ENCODE peak calls at places on chromosomes 1 and 21, in five cellular contexts. S is fibroblast of lung, B is neural progenitor cell, X is astrocyte, D is AG10803. I is an unnamed sample.

GRCh38 chr1:5491207-5491904 is 500.9 kb downstream of the NPHP4 start:
- DNase-seq in X (no peak), D (no peak), S (no peak), B (no peak), I (no peak)

GRCh38 chr1:97050501-97050900 is 328.9 kb downstream of the PTBP2 start:
- DNase-seq in X (peak), S (peak), D (peak), B (peak), I (peak)

GRCh38 chr1:103109291-103109920 is 1.1 kb upstream of the COL11A1 start:
- DNase-seq in B (peak), S (no peak), X (peak), D (no peak), I (no peak)

GRCh38 chr1:212219679-212220463 is 65.3 kb upstream of the PPP2R5A start:
- DNase-seq in D (peak), S (no peak), X (peak), B (peak), I (peak)

GRCh38 chr21:42587036-42587435 is 66.4 kb upstream of the PDE9A start:
- DNase-seq in S (no peak), B (no peak), X (no peak), D (no peak), I (no peak)

GRCh38 chr1:46246548-46247432 is 773 bp upstream of the RAD54L start:
- DNase-seq in B (no peak), S (no peak), X (peak), D (peak), I (peak)

GRCh38 chr1:197319631-197320030 is 51.6 kb downstream of the CRB1 start:
- DNase-seq in B (no peak), X (peak), D (no peak), S (no peak), I (no peak)

GRCh38 chr1:204084247-204084772 is 11.4 kb downstream of the SOX13 start:
- DNase-seq in X (no peak), S (no peak), B (peak), D (no peak), I (no peak)

GRCh38 chr1:16088996-16089395 is 15.5 kb upstream of the FAM131C start:
- DNase-seq in X (peak), S (peak), B (no peak), D (peak), I (peak)

GRCh38 chr1:214281902-214282695 is 1.1 kb downstream of the SMYD2 start:
- DNase-seq in S (peak), B (peak), X (peak), D (peak), I (peak)

GRCh38 chr1:112849425-112849966 is 106.5 kb downstream of the SLC16A1 start:
- DNase-seq in X (peak), B (peak), S (peak), D (peak), I (no peak)

DNA sequence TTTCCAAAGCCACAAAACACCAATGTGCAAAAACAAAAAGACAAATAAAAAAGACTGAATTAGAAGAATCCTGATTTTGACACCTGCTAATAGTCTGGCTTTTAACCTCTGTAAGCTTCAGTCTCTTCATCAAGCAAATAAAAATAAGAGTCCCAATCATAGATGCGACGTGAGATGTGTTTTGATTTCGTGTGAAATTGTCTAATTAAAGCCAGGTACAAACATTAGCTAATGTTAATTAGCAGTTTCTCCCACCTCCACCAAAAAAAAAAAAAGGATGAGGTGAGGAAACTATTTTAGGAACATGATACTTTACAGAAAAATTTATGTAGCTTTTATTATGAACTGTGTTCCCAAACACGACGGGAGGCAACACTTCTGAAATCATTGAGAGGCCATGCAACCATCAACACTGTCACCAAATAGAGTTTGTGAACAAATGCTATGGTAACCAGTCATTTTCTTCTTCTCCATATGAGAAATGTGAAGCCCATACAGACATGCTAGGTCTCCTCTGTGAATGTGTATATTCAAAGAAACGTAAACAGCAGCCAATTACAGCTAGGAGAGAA is 6.7 kb upstream of the EVI5 start:
- DNase-seq in B (no peak), D (no peak), X (no peak), S (no peak), I (no peak)
- H3K4me3 ChIP-seq in B (no peak), D (no peak), X (no peak), S (no peak), I (no peak)

GRCh38 chr1:86739901-86740507 is 35.6 kb downstream of the SH3GLB1 start:
- DNase-seq in B (no peak), D (no peak), S (no peak), X (no peak), I (peak)
- H3K4me3 ChIP-seq in B (no peak), D (no peak), S (no peak), X (no peak), I (no peak)

GRCh38 chr21:40846566-40847411 is at the start of gene DSCAM:
- DNase-seq in B (peak), S (no peak), X (peak), D (no peak), I (no peak)
- H3K4me3 ChIP-seq in B (peak), S (peak), X (peak), D (no peak), I (no peak)

DNA sequence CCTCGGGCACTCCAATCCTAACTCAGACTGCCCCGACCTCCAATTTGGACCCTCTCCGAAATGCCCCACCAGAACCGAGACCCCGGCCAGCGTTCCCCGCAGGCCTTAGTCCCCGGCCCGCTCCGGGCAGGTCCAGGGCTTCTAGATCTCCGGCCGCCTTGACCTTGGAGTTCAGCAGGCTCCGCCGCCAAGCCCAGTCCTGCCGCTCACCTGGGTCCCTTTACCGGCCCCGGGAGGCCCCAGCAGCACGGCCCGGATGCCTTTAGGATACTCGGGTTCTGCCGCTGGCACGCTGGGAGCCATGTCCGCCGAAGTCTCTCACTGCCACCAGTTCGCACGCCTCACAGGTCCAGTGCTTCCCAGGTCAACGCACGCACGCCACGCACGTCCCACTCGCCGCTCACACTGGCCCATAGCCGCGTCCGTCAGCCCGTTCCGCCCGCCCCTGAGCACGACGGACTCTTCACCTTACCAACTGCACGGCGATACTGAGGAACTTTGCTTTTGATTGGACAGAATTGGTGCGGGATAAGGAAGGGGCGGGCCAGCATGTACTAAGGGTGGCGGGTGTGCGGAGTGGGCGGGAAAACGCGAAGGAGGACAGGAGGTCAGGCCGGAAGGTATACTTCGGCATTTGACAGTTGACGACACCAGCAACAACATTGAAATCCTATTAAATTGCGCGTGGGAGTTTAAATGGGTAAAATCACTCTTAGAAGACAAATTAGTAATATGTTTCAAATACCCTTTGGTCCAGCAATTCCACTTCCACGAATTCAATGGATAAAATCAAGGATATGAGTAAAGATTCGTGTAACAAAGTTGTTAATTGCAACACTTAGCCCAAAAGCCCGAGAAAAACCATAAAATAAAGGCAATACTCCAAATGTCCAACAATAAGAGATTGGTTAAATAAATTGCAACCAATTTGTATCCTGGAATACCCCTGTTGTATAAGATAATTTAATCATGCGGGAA is at the start of gene AK2:
- DNase-seq in X (peak), B (peak), S (peak), D (peak), I (peak)
- H3K4me3 ChIP-seq in X (peak), B (peak), S (peak), D (peak), I (peak)

GRCh38 chr1:231575472-231575871 is 47.0 kb downstream of the TSNAX start:
- DNase-seq in D (no peak), S (no peak), X (no peak), B (no peak), I (no peak)
- H3K4me3 ChIP-seq in D (no peak), S (no peak), X (no peak), B (no peak), I (no peak)

GRCh38 chr1:175217674-175218073 is 25.1 kb upstream of the KIAA0040 start:
- DNase-seq in X (no peak), S (no peak), D (no peak), B (no peak), I (no peak)
- H3K4me3 ChIP-seq in X (no peak), S (no peak), D (no peak), B (no peak), I (no peak)

I was measured in fibroblast of the aortic adventitia.